ENCODE peak calls at places on chromosomes 6 and 20, in ten cellular contexts. V is EL; L is lower leg skin; Y is brain microvascular endothelial cell; E is central memory CD8-positive, alpha-beta T cell; W is kidney tubule cell; A is activated CD4-positive, alpha-beta T cell treated with anti-CD3 and anti-CD28 coated beads, Interleukin-2, amount 50 U/mL, for 1 hour; O is stimulated activated CD4-positive, alpha-beta T cell treated with anti-CD3 and anti-CD28 coated beads, Interleukin-4, amount 100 ng/mL, for 24 hours; H is pons; B is RPMI7951. U is an unnamed sample.

GRCh38 chr20:4959582-4959981 is 41.7 kb downstream of the SLC23A2 start:
- DNase-seq in B (peak), Y (peak), O (no peak), E (no peak), A (no peak), H (no peak), L (no peak), V (peak), W (no peak), U (peak)

GRCh38 chr6:52409499-52409898 is 10.6 kb upstream of the EFHC1 start:
- DNase-seq in H (no peak), L (no peak), B (no peak), O (no peak), W (no peak), Y (no peak), A (no peak), E (no peak), V (no peak), U (no peak)

GRCh38 chr6:127458817-127459216 is 372 bp downstream of the KIAA0408 start:
- DNase-seq in Y (peak), H (no peak), V (no peak), L (peak), A (no peak), W (no peak), E (no peak), O (no peak), B (peak), U (peak)

GRCh38 chr6:114216789-114217467 is 125.9 kb downstream of the HS3ST5 start:
- DNase-seq in W (no peak), B (peak), O (no peak), Y (no peak), H (no peak), L (no peak), A (no peak), V (no peak), E (no peak), U (no peak)

GRCh38 chr6:10999994-11000393 is 44.1 kb downstream of the ELOVL2 start:
- DNase-seq in L (no peak), E (no peak), B (no peak), V (peak), W (no peak), O (no peak), H (no peak), Y (peak), A (no peak), U (no peak)

GRCh38 chr6:168035098-168035660 is 37.7 kb downstream of the KIF25 start:
- DNase-seq in Y (peak), W (peak), L (peak), E (no peak), V (peak), H (no peak), O (no peak), A (no peak), B (peak), U (peak)

GRCh38 chr20:21067255-21067654 is 38.9 kb downstream of the LINC00237 start:
- DNase-seq in H (no peak), B (no peak), V (no peak), Y (no peak), A (no peak), E (no peak), L (no peak), O (no peak), W (no peak), U (no peak)

GRCh38 chr6:106586815-106587214 is 42.5 kb downstream of the RTN4IP1 start:
- DNase-seq in A (no peak), Y (no peak), B (no peak), H (no peak), V (no peak), W (no peak), L (no peak), E (no peak), O (no peak), U (no peak)

GRCh38 chr20:52975024-52975732 is 3.0 kb downstream of the TSHZ2 start:
- DNase-seq in O (peak), V (no peak), Y (no peak), E (no peak), L (no peak), B (no peak), W (no peak), A (peak), H (no peak), U (peak)

GRCh38 chr20:14264869-14265268 is 72.5 kb downstream of the FLRT3 start:
- DNase-seq in B (no peak), W (peak), Y (peak), L (no peak), O (no peak), E (no peak), A (no peak), H (no peak), V (peak), U (peak)

GRCh38 chr6:142863981-142864380 is 81.0 kb downstream of the HIVEP2 start:
- DNase-seq in Y (no peak), E (no peak), A (no peak), B (no peak), W (no peak), V (no peak), H (no peak), O (no peak), L (no peak), U (no peak)

GRCh38 chr6:90217621-90218496 is 78.8 kb downstream of the BACH2 start:
- DNase-seq in L (no peak), O (peak), H (peak), V (no peak), B (no peak), A (peak), E (no peak), W (no peak), Y (no peak), U (no peak)

GRCh38 chr6:33427585-33428218 is 7.8 kb downstream of the SYNGAP1 start:
- DNase-seq in O (peak), L (no peak), B (no peak), V (peak), E (peak), Y (no peak), W (peak), H (no peak), A (peak), U (peak)

GRCh38 chr6:154754152-154754551 is 20.9 kb downstream of the SCAF8 start:
- DNase-seq in O (no peak), B (peak), V (no peak), L (no peak), H (no peak), A (no peak), E (no peak), Y (peak), W (peak), U (peak)

GRCh38 chr20:53413188-53413631 is 180.4 kb downstream of the ZNF217 start:
- DNase-seq in L (no peak), Y (no peak), B (peak), O (peak), A (peak), E (peak), H (no peak), V (no peak), W (peak), U (no peak)

GRCh38 chr6:125534430-125535263 is 214.8 kb upstream of the HEY2 start:
- DNase-seq in B (no peak), L (no peak), A (no peak), V (no peak), H (no peak), E (no peak), W (peak), O (no peak), Y (no peak), U (no peak)

GRCh38 chr6:48765352-48765961 is 654.5 kb upstream of the PTCHD4 start:
- DNase-seq in L (no peak), H (peak), A (no peak), V (peak), W (peak), E (no peak), B (peak), O (no peak), Y (peak), U (peak)

GRCh38 chr6:26195924-26196845 is 109.0 kb downstream of the HFE start:
- DNase-seq in H (no peak), L (no peak), O (peak), Y (no peak), V (peak), B (peak), A (peak), E (no peak), W (peak), U (peak)

GRCh38 chr20:60048634-60049578 is 90.7 kb downstream of the CDH26 start:
- DNase-seq in O (no peak), B (no peak), A (no peak), E (no peak), L (no peak), Y (no peak), V (no peak), W (no peak), H (no peak), U (no peak)